ENCODE peak calls at places on chromosomes 4 and X, in four cellular contexts. L is K562, D is GM12878, Q is HL-60. H is an unnamed sample.

GRCh38 chr4:183384516-183384915 is 59.9 kb upstream of the CDKN2AIP start:
- DNase-seq in Q (no peak), L (no peak), D (no peak), H (no peak)

GRCh38 chr4:95572304-95572991 is 23.7 kb upstream of the UNC5C start:
- DNase-seq in L (no peak), D (no peak), Q (peak), H (no peak)

GRCh38 chr4:109614466-109614865 is 54.4 kb downstream of the MCUB start:
- DNase-seq in D (no peak), L (no peak), Q (no peak), H (no peak)

GRCh38 chr4:118757761-118758213 is 72.6 kb downstream of the METTL14 start:
- DNase-seq in L (no peak), D (no peak), Q (no peak), H (no peak)

GRCh38 chrX:78111140-78111931 is 7.3 kb downstream of the PGK1 start:
- DNase-seq in L (no peak), D (no peak), Q (no peak), H (no peak)

GRCh38 chr4:40206421-40206820 is 9.6 kb downstream of the RHOH start:
- DNase-seq in D (no peak), L (no peak), Q (peak), H (no peak)

GRCh38 chr4:42473071-42473684 is 75.9 kb downstream of the SHISA3 start:
- DNase-seq in L (no peak), D (no peak), Q (no peak), H (no peak)

GRCh38 chr4:39522068-39522467 is 5.2 kb downstream of the UGDH start:
- DNase-seq in L (no peak), Q (no peak), D (no peak), H (no peak)

GRCh38 chrX:30799327-30799726 is 89.7 kb downstream of the TAB3 start:
- DNase-seq in Q (no peak), L (no peak), D (no peak), H (no peak)

GRCh38 chr4:2042947-2043395 is 16.2 kb upstream of the NAT8L start:
- DNase-seq in D (no peak), L (no peak), Q (no peak), H (no peak)

GRCh38 chrX:318739-319578 is at the start of gene GTPBP6:
- DNase-seq in D (peak), L (peak), Q (peak), H (peak)

GRCh38 chr4:23171971-23172370 is 479.2 kb downstream of the GBA3 start:
- DNase-seq in D (no peak), Q (no peak), L (no peak), H (no peak)

GRCh38 chrX:95885074-95885473 is 799.6 kb upstream of the DIAPH2 start:
- DNase-seq in Q (no peak), L (no peak), D (no peak), H (no peak)

GRCh38 chr4:153169811-153170210 is 34.4 kb upstream of the TRIM2 start:
- DNase-seq in D (no peak), L (no peak), Q (no peak), H (no peak)

GRCh38 chr4:5224340-5224739 is 173.1 kb downstream of the STK32B start:
- DNase-seq in L (no peak), D (no peak), Q (no peak), H (no peak)

GRCh38 chrX:41605144-41605543 is 83.6 kb upstream of the GPR34 start:
- DNase-seq in L (no peak), Q (no peak), D (no peak), H (no peak)

GRCh38 chrX:45266456-45266855 is 65.8 kb upstream of the DIPK2B start:
- DNase-seq in D (no peak), Q (no peak), L (no peak), H (no peak)

GRCh38 chr4:188127157-188127874 is 11.9 kb upstream of the TRIML1 start:
- DNase-seq in Q (no peak), L (no peak), D (no peak), H (no peak)

GRCh38 chrX:94057385-94057784 is 383.4 kb downstream of the FAM133A start:
- DNase-seq in L (no peak), D (no peak), Q (no peak), H (no peak)

GRCh38 chr4:11631416-11631815 is 202.7 kb upstream of the HS3ST1 start:
- DNase-seq in L (no peak), Q (no peak), D (no peak), H (no peak)

GRCh38 chrX:131728295-131729145 is 184.6 kb downstream of the OR13H1 start:
- DNase-seq in Q (peak), D (peak), L (no peak), H (no peak)

GRCh38 chr4:156476359-156476758 is 495.2 kb downstream of the PDGFC start:
- DNase-seq in D (no peak), L (no peak), Q (no peak), H (no peak)

GRCh38 chr4:57064811-57065711 is 45.1 kb downstream of the IGFBP7 start:
- DNase-seq in L (no peak), D (no peak), Q (no peak), H (no peak)

GRCh38 chrX:1034717-1035116 is 177.7 kb downstream of the CRLF2 start:
- DNase-seq in L (no peak), Q (no peak), D (no peak), H (no peak)

GRCh38 chrX:21529771-21530170 is 128.4 kb downstream of the KLHL34 start:
- DNase-seq in Q (no peak), D (no peak), L (no peak), H (no peak)

GRCh38 chr4:83810428-83810827 is 274.5 kb downstream of the GPAT3 start:
- DNase-seq in D (no peak), L (no peak), Q (no peak), H (no peak)

GRCh38 chr4:119478446-119479179 is 150.0 kb downstream of the PDE5A start:
- DNase-seq in L (no peak), D (no peak), Q (no peak), H (no peak)

GRCh38 chr4:15653864-15654391 is 1.2 kb downstream of the FBXL5 start:
- DNase-seq in Q (peak), L (peak), D (no peak), H (no peak)

GRCh38 chrX:2609431-2610238 is 81.5 kb upstream of the CD99 start:
- DNase-seq in D (no peak), Q (no peak), L (no peak), H (no peak)

GRCh38 chr4:38983756-38984647 is 48.2 kb downstream of the TMEM156 start:
- DNase-seq in D (no peak), Q (no peak), L (no peak), H (no peak)

GRCh38 chr4:87005690-87006461 is 71.1 kb downstream of the AFF1 start:
- DNase-seq in D (peak), L (no peak), Q (peak), H (no peak)

GRCh38 chrX:63128509-63128908 is 222.6 kb downstream of the SPIN4 start:
- DNase-seq in L (no peak), D (peak), Q (peak), H (no peak)

GRCh38 chrX:15942307-15942706 is 87.7 kb upstream of the AP1S2 start:
- DNase-seq in Q (no peak), D (no peak), L (no peak), H (no peak)

GRCh38 chrX:15943393-15943792 is 88.8 kb upstream of the AP1S2 start:
- DNase-seq in D (no peak), L (no peak), Q (no peak), H (no peak)

GRCh38 chrX:15947648-15948317 is 93.2 kb upstream of the AP1S2 start:
- DNase-seq in Q (no peak), D (no peak), L (peak), H (no peak)

GRCh38 chrX:15948318-15948660 is 93.7 kb upstream of the AP1S2 start:
- DNase-seq in Q (no peak), L (no peak), D (no peak), H (no peak)

GRCh38 chrX:15946783-15947550 is 92.4 kb upstream of the AP1S2 start:
- DNase-seq in Q (no peak), L (no peak), D (no peak), H (no peak)
- TF ChIP-seq SPI1 in Q (no peak), L (no peak), D (no peak), H (no peak)

GRCh38 chr4:110902500-110902899 is 279.6 kb upstream of the PITX2 start:
- DNase-seq in D (no peak), Q (no peak), L (no peak), H (no peak)
- TF ChIP-seq SPI1 in D (no peak), Q (no peak), L (no peak), H (no peak)

DNA sequence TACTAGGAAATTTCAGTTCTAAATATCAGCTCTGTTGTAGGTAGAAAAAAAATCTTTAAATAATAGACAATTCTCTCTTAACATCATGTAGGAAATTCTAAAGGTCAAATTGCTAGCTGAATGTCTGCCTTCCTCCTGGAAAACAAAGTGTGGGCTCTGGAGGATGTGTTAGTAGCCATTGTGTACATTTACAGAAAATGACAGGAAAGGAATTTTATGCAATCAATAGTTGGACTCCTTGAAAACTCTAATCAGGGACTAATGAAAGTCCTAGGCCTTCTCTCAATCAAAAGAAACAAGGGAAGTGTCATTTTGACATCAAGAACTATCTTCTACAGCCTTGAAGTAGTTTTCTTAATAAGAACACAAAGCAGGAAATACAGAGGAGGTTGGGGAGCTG is 174.6 kb downstream of the ANKRD50 start:
- DNase-seq in L (no peak), D (no peak), Q (no peak), H (no peak)
- TF ChIP-seq SPI1 in L (no peak), D (no peak), Q (no peak), H (no peak)

GRCh38 chr4:76956961-76957738 is 7.6 kb downstream of the SEPTIN11 start:
- DNase-seq in L (no peak), D (no peak), Q (no peak), H (no peak)
- TF ChIP-seq SPI1 in L (no peak), D (no peak), Q (no peak), H (no peak)

GRCh38 chr4:141307241-141307689 is 86.6 kb downstream of the ZNF330 start:
- DNase-seq in Q (peak), L (peak), D (peak), H (peak)
- TF ChIP-seq SPI1 in Q (no peak), L (no peak), D (no peak), H (peak)

DNA sequence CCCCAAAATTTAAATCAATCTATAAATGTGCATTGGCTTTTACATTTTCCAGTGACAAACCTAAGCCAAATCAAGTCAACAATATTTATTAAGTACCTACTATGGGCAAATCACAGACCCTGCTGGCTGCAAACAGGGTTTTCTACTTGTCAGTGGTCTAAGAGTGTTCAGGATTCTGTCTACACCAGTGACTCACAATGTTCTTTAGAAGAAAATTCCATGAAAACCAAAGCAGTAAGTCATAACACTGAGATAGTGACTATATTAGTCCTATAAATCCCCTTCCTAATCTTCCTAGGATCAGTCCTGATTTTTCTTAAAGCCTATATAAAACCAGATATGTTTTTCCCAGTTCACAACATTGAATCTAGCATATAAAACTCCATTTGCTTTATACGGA is 69.7 kb downstream of the PPP3CA start:
- DNase-seq in L (no peak), D (no peak), Q (no peak), H (no peak)
- TF ChIP-seq SPI1 in L (no peak), D (no peak), Q (no peak), H (no peak)

GRCh38 chrX:24646745-24647182 is 383 bp downstream of the PCYT1B start:
- DNase-seq in D (no peak), Q (no peak), L (no peak), H (no peak)

GRCh38 chrX:24647257-24648058 is at the start of gene PCYT1B:
- DNase-seq in L (peak), Q (peak), D (no peak), H (peak)

DNA sequence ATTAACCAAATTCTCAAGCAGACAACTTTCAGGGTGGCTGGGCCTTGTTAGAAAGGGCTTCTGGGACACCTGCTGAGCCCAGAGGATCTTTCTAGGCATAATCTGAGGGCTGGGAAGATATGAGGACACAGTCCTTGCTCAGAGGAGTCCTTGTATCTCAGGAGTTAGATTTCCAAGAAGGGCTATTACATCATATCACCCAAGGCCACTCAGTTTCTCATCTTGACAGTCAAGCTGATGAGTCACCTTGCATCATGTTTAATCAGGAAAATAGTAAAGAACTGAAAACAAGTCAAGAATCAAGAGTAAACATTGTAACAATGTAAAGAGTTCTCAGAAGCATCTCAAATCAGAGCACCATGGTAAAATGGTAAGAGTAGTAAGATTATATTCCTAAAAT is 4.0 kb downstream of the PCYT1B start:
- DNase-seq in L (peak), D (no peak), Q (no peak), H (no peak)
- TF ChIP-seq SPI1 in L (no peak), D (no peak), Q (no peak), H (no peak)

DNA sequence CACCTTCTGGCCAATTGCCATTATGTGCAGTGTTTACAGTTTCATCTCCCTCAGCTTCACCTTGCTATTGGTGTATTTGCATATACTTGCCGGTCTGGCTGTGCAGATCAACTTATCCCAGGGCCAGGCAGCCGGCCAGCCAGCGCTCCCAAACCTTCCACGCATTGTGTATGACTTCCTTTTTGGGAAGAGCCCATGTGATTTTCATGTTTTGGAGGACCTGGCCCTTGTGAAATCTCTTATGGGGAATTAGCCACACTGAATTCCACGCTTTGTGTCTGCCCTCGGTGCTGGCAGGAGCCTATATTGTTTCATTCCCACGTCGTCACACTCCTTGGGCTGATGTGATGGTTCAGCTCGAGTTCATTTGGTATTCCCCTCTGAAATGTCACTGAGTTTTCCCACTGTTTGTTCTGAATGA is 6.0 kb upstream of the PDLIM3 start:
- DNase-seq in Q (no peak), L (no peak), D (no peak), H (no peak)
- TF ChIP-seq SPI1 in Q (no peak), L (no peak), D (no peak), H (no peak)

GRCh38 chr4:10054571-10055041 is 33.3 kb upstream of the SLC2A9 start:
- DNase-seq in D (no peak), Q (no peak), L (no peak), H (no peak)

GRCh38 chr4:10053635-10054453 is 32.5 kb upstream of the SLC2A9 start:
- DNase-seq in L (no peak), D (no peak), Q (no peak), H (no peak)

GRCh38 chr4:10048931-10049655 is 27.8 kb upstream of the SLC2A9 start:
- DNase-seq in Q (no peak), D (no peak), L (no peak), H (no peak)

GRCh38 chr4:10050171-10051120 is 29.1 kb upstream of the SLC2A9 start:
- DNase-seq in Q (no peak), L (no peak), D (no peak), H (no peak)

GRCh38 chr4:10051536-10052135 is 30.3 kb upstream of the SLC2A9 start:
- DNase-seq in L (no peak), D (no peak), Q (no peak), H (no peak)
- TF ChIP-seq SPI1 in L (no peak), D (no peak), Q (no peak), H (no peak)